ENCODE peak calls at places on chromosomes 1 and 21, in five cellular contexts. J is endothelial cell, V is uterus, I is astrocyte, M is HFF-Myc. K is an unnamed sample.
A peak's percentile ranks its signal among the peaks of the same experiment; 100 is the strongest.

GRCh38 chr1:210230149-210230695 is 2.4 kb upstream of the SERTAD4 start:
- DNase-seq in M (no peak), V (no peak), J (no peak), I (no peak), K (no peak)

GRCh38 chr1:149849947-149850360 is 49.4 kb upstream of the BOLA1 start:
- DNase-seq in V (no peak), I (no peak), M (no peak), J (peak; percentile 2), K (no peak)

GRCh38 chr1:24107462-24108225 is 4.3 kb downstream of the MYOM3 start:
- DNase-seq in J (no peak), I (peak; percentile 70), V (no peak), M (no peak), K (peak; percentile 30)

GRCh38 chr1:204507317-204508105 is 8.7 kb upstream of the MDM4 start:
- DNase-seq in M (no peak), V (peak; percentile 36), I (peak; percentile 42), J (peak; percentile 48), K (peak; percentile 51)

GRCh38 chr1:37989381-37989930 is 366 bp downstream of the SF3A3 start:
- DNase-seq in M (no peak), V (no peak), J (peak; percentile 43), I (peak; percentile 32), K (no peak)

GRCh38 chr1:25784575-25785051 is 15.4 kb upstream of the SELENON start:
- DNase-seq in V (no peak), I (no peak), J (no peak), M (no peak), K (peak; percentile 23)

GRCh38 chr21:16211339-16212303 is 481.8 kb downstream of the USP25 start:
- DNase-seq in I (peak; percentile 59), J (no peak), M (no peak), V (no peak), K (peak; percentile 7)

GRCh38 chr1:10714337-10715114 is 81.9 kb downstream of the CASZ1 start:
- DNase-seq in J (no peak), I (peak; percentile 25), V (no peak), M (no peak), K (no peak)

GRCh38 chr1:52523376-52523775 is 29.5 kb downstream of the TUT4 start:
- DNase-seq in M (no peak), J (no peak), V (no peak), I (peak; percentile 31), K (no peak)

GRCh38 chr1:84634536-84635205 is 55.6 kb downstream of the SSX2IP start:
- DNase-seq in J (no peak), V (no peak), I (no peak), M (no peak), K (no peak)

GRCh38 chr1:53359225-53359933 is 31.5 kb upstream of the LRP8 start:
- DNase-seq in M (no peak), I (no peak), J (no peak), V (no peak), K (no peak)

GRCh38 chr1:27036718-27037117 is 24.1 kb upstream of the TENT5B start:
- DNase-seq in M (no peak), J (no peak), V (no peak), I (no peak), K (no peak)

GRCh38 chr1:231940721-231941120 is 314.1 kb downstream of the DISC1 start:
- DNase-seq in V (no peak), I (no peak), J (no peak), M (no peak), K (no peak)

GRCh38 chr1:182625716-182626504 is 21.7 kb upstream of the RGS16 start:
- DNase-seq in I (no peak), J (no peak), V (no peak), M (no peak), K (no peak)

GRCh38 chr1:239730378-239730777 is 344.0 kb downstream of the CHRM3 start:
- DNase-seq in I (no peak), V (no peak), J (no peak), M (no peak), K (no peak)

GRCh38 chr1:81650741-81651140 is 150.0 kb upstream of the ADGRL2 start:
- DNase-seq in I (no peak), V (no peak), M (no peak), J (no peak), K (no peak)

GRCh38 chr1:154497026-154497806 is 4.8 kb upstream of the TDRD10 start:
- DNase-seq in M (no peak), J (peak; percentile 75), V (peak; percentile 58), I (no peak), K (no peak)

GRCh38 chr1:165629848-165630628 is 996 bp upstream of the MGST3 start:
- DNase-seq in V (no peak), J (no peak), M (no peak), I (no peak), K (no peak)

GRCh38 chr1:115166531-115167091 is 77.3 kb upstream of the TSPAN2 start:
- DNase-seq in J (no peak), V (no peak), M (no peak), I (peak; percentile 56), K (peak; percentile 81)

GRCh38 chr1:9801909-9802308 is 21.9 kb downstream of the CLSTN1 start:
- DNase-seq in I (no peak), J (no peak), V (no peak), M (no peak), K (no peak)

GRCh38 chr1:5232537-5232936 is 578.1 kb downstream of the AJAP1 start:
- DNase-seq in V (no peak), I (no peak), M (no peak), J (no peak), K (no peak)

GRCh38 chr1:222867316-222867715 is 52.5 kb downstream of the DISP1 start:
- DNase-seq in V (no peak), J (no peak), M (no peak), I (no peak), K (no peak)

GRCh38 chr1:164504699-164505098 is 54.3 kb upstream of the PBX1 start:
- DNase-seq in V (no peak), I (no peak), J (no peak), M (no peak), K (peak; percentile 8)

GRCh38 chr1:41476807-41477361 is 7.6 kb downstream of the EDN2 start:
- DNase-seq in J (no peak), M (no peak), V (peak; percentile 29), I (no peak), K (no peak)

GRCh38 chr1:224507771-224508523 is 73.3 kb upstream of the WDR26 start:
- DNase-seq in I (no peak), M (no peak), V (no peak), J (no peak), K (peak; percentile 24)

GRCh38 chr1:99674665-99675064 is 28.8 kb downstream of the PALMD start:
- DNase-seq in J (no peak), M (no peak), V (no peak), I (no peak), K (no peak)

GRCh38 chr1:84719477-84720274 is 29.4 kb upstream of the SSX2IP start:
- DNase-seq in J (no peak), I (peak; percentile 50), M (no peak), V (no peak), K (peak; percentile 64)

GRCh38 chr1:228434674-228435073 is 18.0 kb upstream of the TRIM17 start:
- DNase-seq in M (no peak), I (no peak), J (no peak), V (no peak), K (no peak)

GRCh38 chr1:45876000-45876399 is 72.6 kb downstream of the MAST2 start:
- DNase-seq in M (no peak), I (no peak), V (no peak), J (no peak), K (no peak)

GRCh38 chr1:54335396-54336056 is 70.7 kb downstream of the SSBP3 start:
- DNase-seq in I (peak; percentile 90), J (peak; percentile 70), M (peak; percentile 94), V (peak; percentile 87), K (peak; percentile 90)

GRCh38 chr1:200029035-200029623 is 1.6 kb downstream of the NR5A2 start:
- DNase-seq in J (peak; percentile 62), M (no peak), V (no peak), I (no peak), K (no peak)

GRCh38 chr21:43921602-43921978 is 56.6 kb downstream of the AGPAT3 start:
- DNase-seq in V (no peak), I (no peak), J (no peak), M (no peak), K (no peak)

GRCh38 chr1:67144696-67145095 is 9.9 kb upstream of the C1orf141 start:
- DNase-seq in I (no peak), M (no peak), V (no peak), J (no peak), K (no peak)
- TF ChIP-seq CTCF in I (peak; percentile 40), M (peak; percentile 24), V (no peak), J (peak; percentile 50), K (peak; percentile 71)

DNA sequence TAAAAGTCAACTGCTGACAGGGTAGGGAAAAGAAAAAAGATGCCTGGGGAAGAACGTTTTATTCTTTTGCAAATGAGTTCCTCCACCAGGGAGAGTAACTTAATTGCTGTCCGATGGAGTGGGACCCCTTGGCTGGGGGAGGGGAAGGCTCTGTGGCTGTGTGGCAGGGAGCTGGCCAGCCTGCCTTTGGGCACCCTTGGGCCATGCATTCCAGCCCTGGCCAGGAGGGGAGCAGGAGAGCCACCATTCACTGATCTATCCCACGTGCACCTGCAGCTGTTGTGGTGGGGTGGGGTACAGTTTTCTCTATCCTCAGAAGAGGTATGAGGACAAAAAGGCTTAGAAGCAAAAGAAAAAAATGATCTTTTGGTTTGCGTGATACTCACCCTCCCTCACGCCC is 116.9 kb downstream of the KCNK1 start:
- DNase-seq in J (no peak), M (no peak), I (no peak), V (no peak), K (no peak)
- TF ChIP-seq CTCF in J (no peak), M (peak; percentile 24), I (no peak), V (no peak), K (no peak)

DNA sequence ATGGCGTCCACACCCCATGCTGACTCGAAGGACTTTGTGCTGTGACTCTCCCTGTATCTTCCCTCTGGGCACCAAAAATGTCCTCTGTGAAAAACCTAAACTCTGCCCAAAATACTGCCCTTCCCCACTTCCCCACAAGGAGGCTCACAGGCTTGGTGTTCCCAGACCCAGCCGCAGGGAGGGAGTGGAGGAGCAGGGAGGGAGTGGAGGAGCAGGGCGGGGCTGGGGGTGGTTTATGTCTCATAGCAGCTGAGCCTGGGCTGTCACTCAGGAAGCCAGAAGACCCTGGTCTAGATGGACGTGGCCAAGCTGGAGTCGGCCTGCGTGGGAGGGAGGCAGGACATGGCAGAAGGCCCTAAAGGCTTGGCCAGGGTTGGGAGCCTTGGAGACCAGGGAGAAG is 461.7 kb downstream of the PTPRU start:
- DNase-seq in V (no peak), J (peak; percentile 62), I (peak; percentile 64), M (peak; percentile 49), K (peak; percentile 67)
- TF ChIP-seq CTCF in V (no peak), J (peak; percentile 73), I (peak; percentile 56), M (peak; percentile 80), K (peak; percentile 79)

GRCh38 chr21:27464643-27465042 is 497.8 kb upstream of the ADAMTS5 start:
- DNase-seq in I (peak; percentile 18), V (no peak), J (no peak), M (no peak), K (no peak)

GRCh38 chr21:27462786-27463185 is 495.9 kb upstream of the ADAMTS5 start:
- DNase-seq in I (no peak), J (no peak), M (no peak), V (no peak), K (no peak)

DNA sequence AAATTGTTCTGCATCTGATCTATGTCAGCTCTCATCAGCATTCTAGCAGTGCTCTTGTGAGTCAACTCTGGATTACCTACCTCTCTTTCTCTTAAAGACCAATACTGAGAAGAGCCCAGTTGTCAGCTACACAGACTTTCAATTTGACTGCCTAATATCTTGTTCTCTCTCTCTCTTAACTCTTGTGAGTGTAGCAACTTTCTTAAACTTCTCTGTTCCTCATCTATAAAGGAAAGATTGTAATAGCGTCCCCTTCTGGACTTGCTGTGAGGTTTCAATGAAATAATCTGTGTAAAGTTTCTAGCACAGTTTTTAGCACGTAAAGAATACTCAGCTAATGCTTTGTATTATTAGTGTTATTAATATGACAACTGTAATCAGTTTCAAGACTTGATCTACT is 499.3 kb upstream of the ADAMTS5 start:
- DNase-seq in M (no peak), I (no peak), J (no peak), V (no peak), K (no peak)
- TF ChIP-seq CTCF in M (no peak), I (no peak), J (peak; percentile 18), V (no peak), K (peak; percentile 55)

K was measured in HFFc6.